ENCODE peak calls at places on chromosomes 4 and X, in four cellular contexts. V is CD4-positive, alpha-beta memory T cell; C is stimulated activated CD4-positive, alpha-beta T cell treated with anti-CD3 and anti-CD28 coated beads, Interleukin-2, amount 100 ng/mL, for 48 hours; P is erythroblast. Y is an unnamed sample.

GRCh38 chr4:47106561-47106960 is 75.2 kb downstream of the GABRB1 start:
- DNase-seq in C (no peak), V (no peak), P (no peak), Y (no peak)

GRCh38 chr4:8647626-8648025 is 55.1 kb downstream of the CPZ start:
- DNase-seq in C (no peak), P (no peak), V (no peak), Y (no peak)

GRCh38 chr4:106583567-106583966 is 215.0 kb upstream of the GIMD1 start:
- DNase-seq in V (no peak), P (no peak), C (no peak), Y (no peak)

GRCh38 chr4:112099701-112100289 is 45.5 kb upstream of the FAM241A start:
- DNase-seq in V (no peak), C (no peak), P (peak), Y (peak)

GRCh38 chr4:119730644-119730995 is 102.0 kb upstream of the PDE5A start:
- DNase-seq in P (no peak), V (no peak), C (no peak), Y (no peak)

GRCh38 chr4:30718889-30719252 is 1.3 kb upstream of the PCDH7 start:
- DNase-seq in C (no peak), V (no peak), P (no peak), Y (no peak)

GRCh38 chrX:131704136-131704695 is 160.3 kb downstream of the OR13H1 start:
- DNase-seq in C (peak), V (no peak), P (no peak), Y (peak)

GRCh38 chr4:76197971-76198410 is 15.6 kb downstream of the SCARB2 start:
- DNase-seq in V (no peak), P (peak), C (no peak), Y (no peak)

GRCh38 chr4:13541720-13542576 is 2.4 kb downstream of the NKX3-2 start:
- DNase-seq in P (peak), V (no peak), C (no peak), Y (no peak)

GRCh38 chrX:290476-291166 is 9.4 kb downstream of the PLCXD1 start:
- DNase-seq in V (peak), P (no peak), C (no peak), Y (no peak)

GRCh38 chr4:128271551-128271950 is 16.1 kb downstream of the PGRMC2 start:
- DNase-seq in P (no peak), C (no peak), V (no peak), Y (no peak)

GRCh38 chr4:41538017-41538733 is at the start of gene LIMCH1:
- DNase-seq in P (no peak), V (no peak), C (no peak), Y (no peak)

GRCh38 chr4:187256897-187257296 is 533.2 kb upstream of the FAT1 start:
- DNase-seq in P (no peak), V (no peak), C (no peak), Y (no peak)

GRCh38 chr4:37890501-37891220 is at the start of gene TBC1D1:
- DNase-seq in C (peak), V (peak), P (no peak), Y (peak)

GRCh38 chr4:42560465-42560864 is 96.4 kb downstream of the ATP8A1 start:
- DNase-seq in P (no peak), V (no peak), C (no peak), Y (no peak)

GRCh38 chr4:98951710-98952109 is 22.8 kb upstream of the EIF4E start:
- DNase-seq in P (peak), C (no peak), V (no peak), Y (no peak)

GRCh38 chr4:7876096-7876993 is 63.3 kb downstream of the AFAP1 start:
- DNase-seq in P (no peak), V (peak), C (no peak), Y (no peak)

Y was measured in naive B cell.